ENCODE peak calls at places on chromosome 9, in nine cellular contexts. Z is mesothelial cell of epicardium; Y is epithelial cell of proximal tubule; O is fibroblast of the aortic adventitia; G is stimulated activated naive CD8-positive, alpha-beta T cell treated with anti-CD3 and anti-CD28 coated beads, Interleukin-15, amount 100 ng/mL, for 72 hours; W is NCI-H1092; P is HFF-Myc; J is mesendoderm; S is astrocyte of the spinal cord. Q is an unnamed sample.

GRCh38 chr9:37449877-37450632 is 15.2 kb downstream of the ZBTB5 start:
- DNase-seq in J (peak; percentile 85), W (no peak), O (no peak), Z (no peak), G (no peak), Y (no peak), P (no peak), S (no peak), Q (no peak)

GRCh38 chr9:115254217-115254616 is 136.3 kb upstream of the TNC start:
- DNase-seq in P (no peak), Y (no peak), G (no peak), J (no peak), W (no peak), O (no peak), S (no peak), Z (no peak), Q (no peak)

GRCh38 chr9:128895556-128895955 is 13.6 kb downstream of the LRRC8A start:
- DNase-seq in J (peak; percentile 52), W (no peak), G (no peak), O (no peak), S (peak; percentile 62), P (no peak), Y (no peak), Z (no peak), Q (no peak)

GRCh38 chr9:34185778-34186551 is 7.1 kb downstream of the UBAP1 start:
- DNase-seq in J (peak; percentile 63), Y (peak; percentile 97), P (peak; percentile 30), O (peak; percentile 98), W (peak; percentile 3), S (peak; percentile 93), Z (no peak), G (peak; percentile 21), Q (no peak)

GRCh38 chr9:21831841-21832509 is 29.5 kb downstream of the MTAP start:
- DNase-seq in Z (no peak), Y (peak; percentile 95), W (no peak), G (peak; percentile 69), J (peak; percentile 81), O (peak; percentile 90), P (no peak), S (peak; percentile 93), Q (no peak)

GRCh38 chr9:129875687-129876395 is 40.6 kb downstream of the USP20 start:
- DNase-seq in S (no peak), W (no peak), O (no peak), Y (no peak), P (no peak), G (no peak), Z (no peak), J (no peak), Q (no peak)

GRCh38 chr9:74025402-74025894 is 471.7 kb upstream of the RORB start:
- DNase-seq in G (no peak), Z (no peak), J (peak; percentile 14), S (peak; percentile 90), O (peak; percentile 72), W (no peak), Y (peak; percentile 6), P (no peak), Q (no peak)

GRCh38 chr9:133704711-133705181 is 33.4 kb downstream of the SARDH start:
- DNase-seq in J (no peak), W (no peak), P (no peak), G (no peak), O (no peak), Y (no peak), Z (no peak), S (no peak), Q (no peak)

GRCh38 chr9:130860458-130861316 is 25.6 kb downstream of the ABL1 start:
- DNase-seq in Y (peak; percentile 74), G (no peak), J (peak; percentile 61), P (no peak), W (no peak), Z (no peak), O (peak; percentile 96), S (peak; percentile 98), Q (peak; percentile 69)

GRCh38 chr9:129720181-129720864 is 32.5 kb downstream of the PTGES start:
- DNase-seq in P (no peak), O (no peak), J (peak; percentile 71), S (no peak), W (no peak), Z (no peak), G (no peak), Y (no peak), Q (no peak)

GRCh38 chr9:128149001-128149701 is at the start of gene LCN2:
- DNase-seq in Y (peak; percentile 70), G (no peak), S (no peak), O (peak; percentile 23), P (no peak), Z (no peak), J (no peak), W (no peak), Q (peak; percentile 80)

GRCh38 chr9:116087246-116087645 is 66.3 kb upstream of the PAPPA start:
- DNase-seq in J (peak; percentile 60), W (no peak), G (no peak), Z (no peak), O (peak; percentile 97), S (peak; percentile 66), P (no peak), Y (peak; percentile 49), Q (no peak)

GRCh38 chr9:127993721-127994120 is 12.9 kb upstream of the EEIG1 start:
- DNase-seq in Y (no peak), P (no peak), O (no peak), G (no peak), J (no peak), W (no peak), Z (no peak), S (no peak), Q (no peak)

GRCh38 chr9:21381752-21382339 is 3.4 kb downstream of the IFNA2 start:
- DNase-seq in S (no peak), P (no peak), Y (no peak), O (peak; percentile 1), G (no peak), Z (no peak), W (no peak), J (peak; percentile 48), Q (no peak)

GRCh38 chr9:92426501-92426900 is 2.2 kb upstream of the OMD start:
- DNase-seq in Y (no peak), Z (no peak), G (no peak), S (no peak), O (no peak), P (no peak), J (no peak), W (no peak), Q (no peak)

GRCh38 chr9:137053944-137054931 is at the start of gene ENTPD2:
- DNase-seq in S (no peak), P (no peak), Y (no peak), W (no peak), O (no peak), Z (no peak), G (no peak), J (no peak), Q (peak; percentile 87)

GRCh38 chr9:89022902-89023301 is 31.6 kb downstream of the S1PR3 start:
- DNase-seq in J (no peak), P (no peak), Y (no peak), O (peak; percentile 87), W (no peak), S (peak; percentile 69), G (no peak), Z (no peak), Q (no peak)

GRCh38 chr9:99189887-99190596 is 31.7 kb downstream of the ALG2 start:
- DNase-seq in J (no peak), W (no peak), Y (no peak), P (no peak), Z (no peak), S (no peak), O (no peak), G (no peak), Q (no peak)

GRCh38 chr9:134618163-134618822 is 23.3 kb upstream of the COL5A1 start:
- DNase-seq in S (no peak), Z (peak; percentile 20), O (no peak), Y (no peak), W (no peak), P (no peak), G (no peak), J (no peak), Q (no peak)

GRCh38 chr9:21255538-21256212 is 15.9 kb upstream of the IFNA14 start:
- DNase-seq in G (no peak), O (no peak), P (no peak), J (no peak), W (no peak), Y (no peak), Z (no peak), S (no peak), Q (no peak)

GRCh38 chr9:137226338-137227056 is 805 bp upstream of the RNF224 start:
- DNase-seq in O (no peak), P (no peak), W (no peak), Y (no peak), G (no peak), Z (no peak), S (no peak), J (no peak), Q (no peak)

GRCh38 chr9:14993061-14993800 is 83.0 kb upstream of the FREM1 start:
- DNase-seq in J (peak; percentile 96), S (peak; percentile 87), O (peak; percentile 74), Y (peak; percentile 3), W (peak; percentile 64), P (peak; percentile 46), Z (peak; percentile 79), G (peak; percentile 43), Q (peak; percentile 73)

GRCh38 chr9:89598926-89599325 is 5.9 kb upstream of the GADD45G start:
- DNase-seq in G (no peak), P (no peak), O (no peak), W (no peak), J (no peak), Y (no peak), S (no peak), Z (no peak), Q (no peak)

GRCh38 chr9:20441704-20442423 is 180.4 kb downstream of the MLLT3 start:
- DNase-seq in S (peak; percentile 58), W (no peak), P (no peak), J (no peak), O (peak; percentile 4), G (no peak), Y (no peak), Z (no peak), Q (no peak)